ENCODE peak calls at places on chromosome 10, in four cellular contexts. C is adrenal gland, M is PC-3, S is HCT116. K is an unnamed sample.

GRCh38 chr10:123674741-123675140 is 8.6 kb downstream of the GPR26 start:
- DNase-seq in S (no peak), M (no peak), C (no peak), K (no peak)

GRCh38 chr10:43039629-43040481 is 37.0 kb upstream of the RET start:
- DNase-seq in S (no peak), M (no peak), C (peak; percentile 50), K (no peak)

GRCh38 chr10:106608101-106608500 is 556.4 kb downstream of the SORCS1 start:
- DNase-seq in M (no peak), S (no peak), C (no peak), K (no peak)

GRCh38 chr10:932589-932988 is 1.1 kb upstream of the LARP4B start:
- DNase-seq in M (no peak), S (no peak), C (peak; percentile 51), K (no peak)

GRCh38 chr10:11871470-11871869 is 48.3 kb downstream of the PROSER2 start:
- DNase-seq in M (no peak), C (no peak), S (no peak), K (no peak)

GRCh38 chr10:50396491-50397311 is 145.4 kb upstream of the ASAH2 start:
- DNase-seq in S (no peak), M (peak; percentile 73), C (no peak), K (no peak)

GRCh38 chr10:110074986-110075664 is 67.3 kb downstream of the ADD3 start:
- DNase-seq in S (no peak), C (no peak), M (peak; percentile 35), K (no peak)

GRCh38 chr10:48517911-48518321 is 87.0 kb downstream of the ARHGAP22 start:
- DNase-seq in C (peak; percentile 34), M (no peak), S (no peak), K (no peak)

GRCh38 chr10:113493195-113493594 is 59.7 kb upstream of the HABP2 start:
- DNase-seq in M (peak; percentile 57), C (no peak), S (no peak), K (no peak)

GRCh38 chr10:33441561-33441960 is 107.1 kb upstream of the NRP1 start:
- DNase-seq in S (no peak), M (peak; percentile 42), C (no peak), K (no peak)

GRCh38 chr10:117442944-117443676 is 67.9 kb upstream of the PDZD8 start:
- DNase-seq in C (peak; percentile 90), S (peak; percentile 83), M (peak; percentile 59), K (peak; percentile 19)

GRCh38 chr10:58641095-58641531 is 128.4 kb downstream of the BICC1 start:
- DNase-seq in S (peak; percentile 18), C (no peak), M (peak; percentile 78), K (no peak)

GRCh38 chr10:13528875-13529713 is at the start of gene BEND7:
- DNase-seq in C (no peak), M (peak; percentile 16), S (no peak), K (no peak)

GRCh38 chr10:88731296-88731695 is 25.2 kb downstream of the LIPK start:
- DNase-seq in S (no peak), M (no peak), C (no peak), K (no peak)

GRCh38 chr10:78740976-78741375 is 327.8 kb upstream of the ZMIZ1 start:
- DNase-seq in S (no peak), M (no peak), C (no peak), K (no peak)

GRCh38 chr10:20175738-20176137 is 359.5 kb downstream of the PLXDC2 start:
- DNase-seq in S (no peak), C (no peak), M (no peak), K (no peak)

GRCh38 chr10:26480909-26481703 is 43.0 kb downstream of the APBB1IP start:
- DNase-seq in M (no peak), S (no peak), C (peak; percentile 62), K (no peak)

GRCh38 chr10:14952851-14953451 is 945 bp downstream of the DCLRE1C start:
- DNase-seq in C (no peak), M (no peak), S (no peak), K (no peak)

GRCh38 chr10:63236113-63236935 is 103.2 kb downstream of the NRBF2 start:
- DNase-seq in M (peak; percentile 100), S (peak; percentile 82), C (no peak), K (peak; percentile 45)

GRCh38 chr10:17009228-17009700 is 120.3 kb downstream of the CUBN start:
- DNase-seq in S (no peak), M (peak; percentile 25), C (no peak), K (no peak)

GRCh38 chr10:2146079-2146478 is 408.8 kb upstream of the ADARB2 start:
- DNase-seq in C (no peak), M (no peak), S (no peak), K (no peak)

GRCh38 chr10:124003070-124003419 is 90.4 kb downstream of the CHST15 start:
- DNase-seq in M (no peak), S (no peak), C (no peak), K (no peak)

GRCh38 chr10:47282005-47282656 is 17.9 kb upstream of the GDF10 start:
- DNase-seq in M (no peak), C (no peak), S (no peak), K (no peak)

GRCh38 chr10:5659702-5660528 is 6.5 kb downstream of the ASB13 start:
- DNase-seq in M (peak; percentile 72), S (peak; percentile 8), C (peak; percentile 93), K (no peak)

GRCh38 chr10:118504044-118504944 is 91.2 kb downstream of the PRLHR start:
- DNase-seq in C (no peak), S (peak; percentile 78), M (peak; percentile 82), K (no peak)

GRCh38 chr10:4947635-4948596 is 15.3 kb upstream of the AKR1C1 start:
- DNase-seq in C (peak; percentile 62), S (peak; percentile 8), M (peak; percentile 81), K (no peak)

GRCh38 chr10:106175760-106176377 is 988.6 kb downstream of the SORCS1 start:
- DNase-seq in M (peak; percentile 55), C (no peak), S (no peak), K (no peak)

GRCh38 chr10:89367529-89367928 is 10.3 kb upstream of the IFIT1B start:
- DNase-seq in C (no peak), S (no peak), M (no peak), K (peak; percentile 14)

DNA sequence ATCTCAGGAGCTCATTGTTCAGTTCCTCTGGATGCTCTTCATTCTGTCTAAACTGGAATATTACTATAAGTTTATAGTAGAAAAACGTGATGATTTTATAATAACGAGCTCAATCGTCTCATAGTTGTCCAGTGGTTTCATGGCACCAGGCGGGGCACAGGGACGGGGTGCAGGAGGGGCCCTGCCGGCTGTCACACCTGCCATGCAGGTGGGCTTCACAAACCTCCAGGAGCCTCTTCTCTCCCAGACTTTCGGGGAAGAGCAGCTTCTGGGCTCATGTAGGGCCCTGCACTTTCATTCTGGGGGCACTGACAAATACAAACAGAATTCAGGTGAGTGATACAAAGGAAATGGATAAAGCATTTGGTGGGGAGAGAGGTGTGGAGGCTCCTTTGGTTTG is 146.9 kb upstream of the KLF6 start:
- DNase-seq in C (no peak), M (no peak), S (no peak), K (no peak)
- H3K9me3 ChIP-seq in C (no peaks in the 10 kb centered on the region), M (no peaks in the 10 kb centered on the region), S (no peaks in the 10 kb centered on the region), K (no peaks in the 10 kb centered on the region)

DNA sequence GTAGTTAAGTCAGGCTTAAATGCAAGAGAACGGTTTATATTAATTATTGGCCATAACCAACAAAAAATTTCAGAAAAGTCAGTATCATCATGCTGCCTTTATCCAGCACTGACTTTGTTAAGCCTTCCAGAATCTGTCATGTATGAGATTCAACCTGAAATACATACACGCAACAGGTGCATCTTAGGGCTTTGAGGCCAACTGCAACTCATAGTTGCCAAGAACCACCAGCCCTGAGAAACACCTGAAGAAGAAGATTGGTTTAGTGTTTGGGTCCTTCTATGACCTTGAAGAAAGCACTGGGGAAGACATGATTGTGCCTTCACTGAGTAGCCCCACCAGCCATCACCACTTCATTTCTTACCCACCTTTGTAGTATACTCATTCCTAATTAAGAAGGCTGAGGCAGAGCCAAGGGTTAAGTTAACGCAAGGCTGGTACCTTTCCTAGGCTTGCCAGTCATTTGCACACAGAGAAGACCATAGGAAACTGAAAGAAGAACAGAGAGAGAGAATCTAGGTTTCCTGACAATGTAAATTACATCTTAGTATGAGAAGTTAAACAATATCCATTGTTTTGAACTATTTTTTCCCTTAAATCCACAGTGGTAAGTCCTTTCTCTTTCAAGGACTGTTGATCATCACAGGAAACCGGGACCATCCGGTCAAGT is 200.1 kb upstream of the PRKCQ start:
- DNase-seq in C (no peak), M (no peak), S (no peak), K (no peak)
- H3K4me3 ChIP-seq in C (no peak overlapping the region), M (no peak overlapping the region), S (no peak overlapping the region), K (no peak overlapping the region)

GRCh38 chr10:71042699-71043098 is 154.3 kb upstream of the PCBD1 start:
- DNase-seq in M (no peak), C (no peak), S (no peak), K (no peak)
- H3K4me1 ChIP-seq in M (no peaks in the 10 kb centered on the region), C (no peaks in the 10 kb centered on the region), S (no peaks in the 10 kb centered on the region), K (no peaks in the 10 kb centered on the region)

GRCh38 chr10:133516072-133516471 is 11.1 kb upstream of the CYP2E1 start:
- DNase-seq in M (no peak), S (no peak), C (no peak), K (no peak)
- H3K9me3 ChIP-seq in M (no peaks in the 10 kb centered on the region), S (no peaks in the 10 kb centered on the region), C (no peaks in the 10 kb centered on the region), K (no peaks in the 10 kb centered on the region)